ENCODE peak calls at places on chromosomes 7 and 10, in four cellular contexts. One of them, this sample, is unnamed.

GRCh38 chr7:100745184-100745583 is 11.8 kb downstream of the ZAN start:
- DNase-seq in HCT116: peak; percentile 46
- DNase-seq in MM.1S: no peak
- DNase-seq in IMR-90: peak; percentile 53
- DNase-seq in this sample: peak; percentile 17

GRCh38 chr7:44882899-44883298 is 2.4 kb downstream of the PURB start:
- DNase-seq in HCT116: no peak
- DNase-seq in MM.1S: no peak
- DNase-seq in IMR-90: peak; percentile 26
- DNase-seq in this sample: no peak

GRCh38 chr7:157555308-157555707 is 218.5 kb downstream of the DNAJB6 start:
- DNase-seq in HCT116: no peak
- DNase-seq in MM.1S: no peak
- DNase-seq in IMR-90: no peak
- DNase-seq in this sample: no peak

GRCh38 chr10:28949005-28950004 is 272.0 kb downstream of the BAMBI start:
- DNase-seq in HCT116: no peak
- DNase-seq in MM.1S: no peak
- DNase-seq in IMR-90: peak; percentile 16
- DNase-seq in this sample: no peak

GRCh38 chr7:112076309-112076708 is 129.9 kb downstream of the DOCK4 start:
- DNase-seq in HCT116: no peak
- DNase-seq in MM.1S: no peak
- DNase-seq in IMR-90: no peak
- DNase-seq in this sample: no peak

GRCh38 chr10:34181545-34182300 is 633.4 kb downstream of the PARD3 start:
- DNase-seq in HCT116: no peak
- DNase-seq in MM.1S: peak; percentile 89
- DNase-seq in IMR-90: peak; percentile 70
- DNase-seq in this sample: no peak

GRCh38 chr7:44768663-44769361 is 20.2 kb downstream of the ZMIZ2 start:
- DNase-seq in HCT116: no peak
- DNase-seq in MM.1S: no peak
- DNase-seq in IMR-90: no peak
- DNase-seq in this sample: no peak

GRCh38 chr10:58662314-58662713 is 149.6 kb downstream of the BICC1 start:
- DNase-seq in HCT116: no peak
- DNase-seq in MM.1S: no peak
- DNase-seq in IMR-90: peak; percentile 94
- DNase-seq in this sample: peak; percentile 90

GRCh38 chr10:28595618-28596017 is 62.7 kb downstream of the WAC start:
- DNase-seq in HCT116: no peak
- DNase-seq in MM.1S: no peak
- DNase-seq in IMR-90: peak; percentile 24
- DNase-seq in this sample: no peak

GRCh38 chr10:86227501-86228258 is 138.9 kb downstream of the GRID1 start:
- DNase-seq in HCT116: no peak
- DNase-seq in MM.1S: no peak
- DNase-seq in IMR-90: no peak
- DNase-seq in this sample: no peak

GRCh38 chr10:128971324-128971723 is 495.7 kb upstream of the MGMT start:
- DNase-seq in HCT116: no peak
- DNase-seq in MM.1S: no peak
- DNase-seq in IMR-90: no peak
- DNase-seq in this sample: no peak

GRCh38 chr10:88999629-89000028 is 9.0 kb downstream of the FAS start:
- DNase-seq in HCT116: no peak
- DNase-seq in MM.1S: no peak
- DNase-seq in IMR-90: peak; percentile 26
- DNase-seq in this sample: peak; percentile 79

GRCh38 chr10:71999360-72000072 is 35.3 kb downstream of the CHST3 start:
- DNase-seq in HCT116: no peak
- DNase-seq in MM.1S: no peak
- DNase-seq in IMR-90: peak; percentile 73
- DNase-seq in this sample: no peak

GRCh38 chr10:78471326-78471722 is 437.7 kb downstream of the RPS24 start:
- DNase-seq in HCT116: no peak
- DNase-seq in MM.1S: no peak
- DNase-seq in IMR-90: no peak
- DNase-seq in this sample: no peak

GRCh38 chr10:80195046-80195574 is 10.2 kb downstream of the ANXA11 start:
- DNase-seq in HCT116: no peak
- DNase-seq in MM.1S: no peak
- DNase-seq in IMR-90: no peak
- DNase-seq in this sample: no peak

GRCh38 chr10:17092216-17092944 is 37.2 kb downstream of the CUBN start:
- DNase-seq in HCT116: no peak
- DNase-seq in MM.1S: no peak
- DNase-seq in IMR-90: no peak
- DNase-seq in this sample: no peak

GRCh38 chr10:15548331-15548730 is 171.4 kb downstream of the ITGA8 start:
- DNase-seq in HCT116: no peak
- DNase-seq in MM.1S: no peak
- DNase-seq in IMR-90: no peak
- DNase-seq in this sample: no peak

GRCh38 chr10:42984035-42984610 is 92.7 kb upstream of the RET start:
- DNase-seq in HCT116: no peak
- DNase-seq in MM.1S: no peak
- DNase-seq in IMR-90: no peak
- DNase-seq in this sample: no peak

GRCh38 chr7:134645935-134646334 is 718 bp upstream of the BPGM start:
- DNase-seq in HCT116: no peak
- DNase-seq in MM.1S: no peak
- DNase-seq in IMR-90: peak; percentile 65
- DNase-seq in this sample: no peak

GRCh38 chr10:71429929-71430328 is 33.2 kb downstream of the CDH23 start:
- DNase-seq in HCT116: no peak
- DNase-seq in MM.1S: no peak
- DNase-seq in IMR-90: no peak
- DNase-seq in this sample: no peak

GRCh38 chr10:35705671-35706070 is 63.6 kb upstream of the FZD8 start:
- DNase-seq in HCT116: no peak
- DNase-seq in MM.1S: no peak
- DNase-seq in IMR-90: no peak
- DNase-seq in this sample: peak; percentile 3

GRCh38 chr10:53939654-53940053 is 861.4 kb downstream of the PCDH15 start:
- DNase-seq in HCT116: no peak
- DNase-seq in MM.1S: no peak
- DNase-seq in IMR-90: no peak
- DNase-seq in this sample: no peak

GRCh38 chr10:1611936-1612550 is 125.3 kb downstream of the ADARB2 start:
- DNase-seq in HCT116: no peak
- DNase-seq in MM.1S: no peak
- DNase-seq in IMR-90: no peak
- DNase-seq in this sample: no peak

GRCh38 chr7:41755100-41755499 is 52.2 kb upstream of the INHBA start:
- DNase-seq in HCT116: no peak
- DNase-seq in MM.1S: no peak
- DNase-seq in IMR-90: no peak
- DNase-seq in this sample: no peak

GRCh38 chr10:49056356-49056755 is 59.0 kb downstream of the VSTM4 start:
- DNase-seq in HCT116: no peak
- DNase-seq in MM.1S: no peak
- DNase-seq in IMR-90: peak; percentile 14
- DNase-seq in this sample: no peak

GRCh38 chr7:121480566-121481335 is 84.6 kb upstream of the FAM3C start:
- DNase-seq in HCT116: no peak
- DNase-seq in MM.1S: no peak
- DNase-seq in IMR-90: no peak
- DNase-seq in this sample: no peak

GRCh38 chr10:11824825-11825224 is 1.7 kb downstream of the PROSER2 start:
- DNase-seq in HCT116: no peak
- DNase-seq in MM.1S: no peak
- DNase-seq in IMR-90: no peak
- DNase-seq in this sample: no peak

GRCh38 chr10:4981722-4982471 is 18.7 kb downstream of the AKR1C1 start:
- DNase-seq in HCT116: peak; percentile 26
- DNase-seq in MM.1S: peak; percentile 65
- DNase-seq in IMR-90: peak; percentile 37
- DNase-seq in this sample: peak; percentile 16

GRCh38 chr7:78017621-78018100 is 219.1 kb downstream of the PHTF2 start:
- DNase-seq in HCT116: no peak
- DNase-seq in MM.1S: no peak
- DNase-seq in IMR-90: no peak
- DNase-seq in this sample: no peak

GRCh38 chr10:22427890-22428571 is 82.7 kb downstream of the SPAG6 start:
- DNase-seq in HCT116: peak; percentile 92
- DNase-seq in MM.1S: no peak
- DNase-seq in IMR-90: peak; percentile 90
- DNase-seq in this sample: peak; percentile 90

GRCh38 chr7:127732306-127732705 is 80.3 kb downstream of the SND1 start:
- DNase-seq in HCT116: no peak
- DNase-seq in MM.1S: no peak
- DNase-seq in IMR-90: no peak
- DNase-seq in this sample: no peak

GRCh38 chr7:50272808-50273207 is 31.7 kb upstream of the IKZF1 start:
- DNase-seq in HCT116: no peak
- DNase-seq in MM.1S: no peak
- DNase-seq in IMR-90: no peak
- DNase-seq in this sample: no peak

GRCh38 chr7:50273301-50273700 is 31.2 kb upstream of the IKZF1 start:
- DNase-seq in HCT116: no peak
- DNase-seq in MM.1S: no peak
- DNase-seq in IMR-90: no peak
- DNase-seq in this sample: no peak

GRCh38 chr7:50275430-50275829 is 29.1 kb upstream of the IKZF1 start:
- DNase-seq in HCT116: no peak
- DNase-seq in MM.1S: no peak
- DNase-seq in IMR-90: no peak
- DNase-seq in this sample: no peak

GRCh38 chr7:50274361-50274760 is 30.2 kb upstream of the IKZF1 start:
- DNase-seq in HCT116: no peak
- DNase-seq in MM.1S: no peak
- DNase-seq in IMR-90: no peak
- DNase-seq in this sample: no peak

GRCh38 chr7:50273870-50274269 is 30.6 kb upstream of the IKZF1 start:
- DNase-seq in HCT116: no peak
- DNase-seq in MM.1S: no peak
- DNase-seq in IMR-90: no peak
- DNase-seq in this sample: no peak
- H3K4me1 ChIP-seq in HCT116: no peaks in the 10 kb centered on the region
- H3K4me1 ChIP-seq in MM.1S: no peaks in the 10 kb centered on the region
- H3K4me1 ChIP-seq in IMR-90: no peaks in the 10 kb centered on the region
- H3K4me1 ChIP-seq in this sample: no peaks in the 10 kb centered on the region

GRCh38 chr10:126723226-126723625 is 52.7 kb upstream of the C10orf90 start:
- DNase-seq in HCT116: no peak
- DNase-seq in MM.1S: no peak
- DNase-seq in IMR-90: no peak
- DNase-seq in this sample: no peak
- H3K9ac ChIP-seq in HCT116: no peak overlapping the region
- H3K9ac ChIP-seq in MM.1S: no peak overlapping the region
- H3K9ac ChIP-seq in IMR-90: no peak overlapping the region
- H3K9ac ChIP-seq in this sample: no peak overlapping the region

DNA sequence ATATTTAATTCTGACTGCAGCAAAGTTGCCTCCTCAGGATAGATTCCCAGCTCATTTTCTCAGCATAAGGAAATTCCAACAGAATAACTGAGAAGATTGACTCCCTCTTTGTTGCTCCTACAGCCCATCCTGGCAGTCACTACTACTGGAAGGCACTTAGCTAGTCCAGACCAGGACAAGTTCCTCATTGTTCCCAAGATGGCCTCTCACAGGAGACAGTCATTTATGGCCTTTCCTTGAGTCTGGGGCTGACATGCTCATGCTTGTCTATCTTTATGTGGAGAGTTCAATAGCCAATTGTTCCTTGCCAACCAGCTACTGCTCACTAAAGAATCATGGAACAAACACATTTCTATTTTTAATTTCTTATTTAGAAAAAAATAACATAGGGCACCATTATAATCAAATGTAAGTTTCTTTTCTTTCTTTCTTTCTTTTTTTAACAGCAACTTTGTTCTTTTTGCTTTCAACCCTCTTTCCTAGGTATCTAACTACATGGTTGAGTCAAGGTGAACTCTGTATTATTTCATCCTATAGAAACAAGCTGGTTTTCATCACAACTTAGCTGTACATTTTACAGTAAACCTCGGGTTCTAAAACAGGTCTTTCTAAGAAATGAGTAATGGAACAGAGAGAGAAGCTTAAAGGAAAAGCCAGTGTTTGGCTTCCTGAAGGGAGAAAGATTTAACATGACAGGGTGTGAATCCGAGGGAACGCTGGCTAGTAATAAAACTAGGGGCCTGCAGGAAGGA is 143.1 kb upstream of the ITGB1 start:
- DNase-seq in HCT116: no peak
- DNase-seq in MM.1S: no peak
- DNase-seq in IMR-90: no peak
- DNase-seq in this sample: peak; percentile 78
- H2AFZ ChIP-seq in HCT116: no peak overlapping the region
- H2AFZ ChIP-seq in MM.1S: no peak overlapping the region
- H2AFZ ChIP-seq in IMR-90: no peak overlapping the region
- H2AFZ ChIP-seq in this sample: peak overlapping the region; percentile 87

GRCh38 chr10:62049815-62050626 is 148.5 kb downstream of the ARID5B start:
- DNase-seq in HCT116: no peak
- DNase-seq in MM.1S: peak; percentile 62
- DNase-seq in IMR-90: no peak
- DNase-seq in this sample: no peak

GRCh38 chr10:62050941-62051433 is 149.5 kb downstream of the ARID5B start:
- DNase-seq in HCT116: peak; percentile 32
- DNase-seq in MM.1S: peak; percentile 90
- DNase-seq in IMR-90: peak; percentile 96
- DNase-seq in this sample: peak; percentile 90

GRCh38 chr10:62048919-62049636 is 147.6 kb downstream of the ARID5B start:
- DNase-seq in HCT116: no peak
- DNase-seq in MM.1S: peak; percentile 58
- DNase-seq in IMR-90: peak; percentile 99
- DNase-seq in this sample: peak; percentile 95

GRCh38 chr10:62052276-62052675 is 150.8 kb downstream of the ARID5B start:
- DNase-seq in HCT116: no peak
- DNase-seq in MM.1S: no peak
- DNase-seq in IMR-90: no peak
- DNase-seq in this sample: no peak

DNA sequence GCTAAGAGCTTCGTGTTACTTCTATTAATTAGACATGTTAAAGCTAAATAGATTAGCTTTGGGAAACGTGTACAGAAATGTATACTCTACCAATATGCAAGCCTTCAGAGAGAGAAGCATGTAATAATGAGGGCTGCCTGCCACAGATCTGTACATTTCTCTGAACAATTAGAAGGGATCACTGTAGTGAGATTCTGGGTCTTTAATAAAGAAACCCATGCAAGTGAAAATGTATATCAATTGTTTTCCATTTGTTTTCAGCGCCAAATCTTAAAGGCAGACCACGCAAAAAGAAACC is 149.1 kb downstream of the ARID5B start:
- DNase-seq in HCT116: no peak
- DNase-seq in MM.1S: no peak
- DNase-seq in IMR-90: no peak
- DNase-seq in this sample: no peak
- H3K4me1 ChIP-seq in HCT116: no peaks in the 10 kb centered on the region
- H3K4me1 ChIP-seq in MM.1S: peaks cover 56% of the 10 kb centered on the region
- H3K4me1 ChIP-seq in IMR-90: peaks cover 19% of the 10 kb centered on the region
- H3K4me1 ChIP-seq in this sample: peaks cover 42% of the 10 kb centered on the region

This sample was measured in mammary epithelial cell.